ENCODE peak calls at places on chromosomes 7 and 10, in ten cellular contexts. A is CD4-positive, alpha-beta T cell; S is activated naive CD8-positive, alpha-beta T cell treated with anti-CD3 and anti-CD28 coated beads, Interleukin-2, amount 50 U/mL, for 24 hours; G is IMR-90; I is SW 1271; V is T follicular helper cell; F is NCI-H1417; X is T-cell; J is NCI-H1105; H is nucleus accumbens. W is an unnamed sample.

GRCh38 chr7:38373155-38373554 is 99.7 kb upstream of the TARP start:
- DNase-seq in A (no peak), S (no peak), G (no peak), I (no peak), V (no peak), F (no peak), X (no peak), J (no peak), H (no peak), W (no peak)

GRCh38 chr10:73871915-73872710 is 2.2 kb downstream of the CAMK2G start:
- DNase-seq in A (no peak), S (no peak), G (peak; percentile 36), I (no peak), V (no peak), F (no peak), X (no peak), J (no peak), H (no peak), W (no peak)

GRCh38 chr7:123666492-123666891 is 10.8 kb downstream of the LMOD2 start:
- DNase-seq in A (no peak), S (no peak), G (no peak), I (no peak), V (no peak), F (peak; percentile 89), X (no peak), J (no peak), H (no peak), W (no peak)

GRCh38 chr7:112204072-112204775 is 2.0 kb downstream of the DOCK4 start:
- DNase-seq in A (no peak), S (no peak), G (no peak), I (no peak), V (no peak), F (peak; percentile 75), X (no peak), J (no peak), H (no peak), W (no peak)

GRCh38 chr7:90262438-90262837 is 17.5 kb downstream of the CFAP69 start:
- DNase-seq in A (no peak), S (no peak), G (peak; percentile 35), I (no peak), V (no peak), F (peak; percentile 55), X (no peak), J (peak; percentile 17), H (no peak), W (peak; percentile 44)

GRCh38 chr10:16913266-16913665 is 96.0 kb upstream of the RSU1 start:
- DNase-seq in A (no peak), S (no peak), G (no peak), I (no peak), V (no peak), F (no peak), X (no peak), J (no peak), H (no peak), W (no peak)

GRCh38 chr10:100267237-100268104 is at the start of gene CWF19L1:
- DNase-seq in A (peak; percentile 62), S (peak; percentile 85), G (peak; percentile 88), I (peak; percentile 24), V (peak; percentile 67), F (peak; percentile 85), X (peak; percentile 69), J (peak; percentile 39), H (peak; percentile 24), W (peak; percentile 82)

GRCh38 chr7:3605222-3605621 is 304.2 kb downstream of the SDK1 start:
- DNase-seq in A (no peak), S (no peak), G (peak; percentile 56), I (no peak), V (no peak), F (no peak), X (no peak), J (no peak), H (no peak), W (no peak)

GRCh38 chr10:69240455-69240854 is 20.3 kb downstream of the HKDC1 start:
- DNase-seq in A (no peak), S (no peak), G (no peak), I (no peak), V (no peak), F (no peak), X (no peak), J (no peak), H (no peak), W (no peak)

GRCh38 chr10:104622175-104622574 is 18.9 kb upstream of the SORCS3 start:
- DNase-seq in A (no peak), S (no peak), G (no peak), I (no peak), V (no peak), F (no peak), X (no peak), J (no peak), H (no peak), W (no peak)

GRCh38 chr7:22387583-22387982 is 30.6 kb upstream of the RAPGEF5 start:
- DNase-seq in A (no peak), S (no peak), G (peak; percentile 18), I (no peak), V (no peak), F (no peak), X (no peak), J (no peak), H (peak; percentile 22), W (no peak)

GRCh38 chr7:138821912-138822311 is 23.9 kb upstream of the ATP6V0A4 start:
- DNase-seq in A (no peak), S (no peak), G (no peak), I (no peak), V (no peak), F (no peak), X (no peak), J (no peak), H (no peak), W (no peak)

GRCh38 chr10:82981137-82981723 is 1106.2 kb downstream of the NRG3 start:
- DNase-seq in A (no peak), S (no peak), G (peak; percentile 45), I (no peak), V (no peak), F (no peak), X (no peak), J (no peak), H (no peak), W (no peak)

GRCh38 chr10:16597656-16598055 is 76.0 kb upstream of the C1QL3 start:
- DNase-seq in A (no peak), S (no peak), G (peak; percentile 34), I (no peak), V (no peak), F (peak; percentile 1), X (no peak), J (no peak), H (no peak), W (no peak)

GRCh38 chr7:115066050-115066449 is 144.2 kb downstream of the MDFIC start:
- DNase-seq in A (no peak), S (no peak), G (no peak), I (no peak), V (no peak), F (peak; percentile 40), X (no peak), J (no peak), H (no peak), W (no peak)

W was measured in GM10248.